ENCODE peak calls at places on chromosomes 11 and 22, in seven cellular contexts. T is upper lobe of right lung; B is NCI-H345; V is stimulated activated CD4-positive, alpha-beta T cell treated with anti-CD3 and anti-CD28 coated beads, Interleukin-15, amount 100 ng/mL, for 48 hours; Q is neural crest cell; M is fibroblast of lung; H is astrocyte. R is an unnamed sample.

GRCh38 chr11:48006301-48006992 is 26.1 kb downstream of the PTPRJ start:
- DNase-seq in T (no peak), B (no peak), Q (no peak), V (peak), H (peak), M (peak), R (peak)

GRCh38 chr11:85665756-85666155 is 827 bp upstream of the CREBZF start:
- DNase-seq in T (no peak), B (no peak), H (peak), V (no peak), Q (no peak), M (peak), R (no peak)

GRCh38 chr11:103936059-103936458 is 100.4 kb upstream of the DDI1 start:
- DNase-seq in Q (no peak), V (no peak), T (no peak), H (peak), M (peak), B (no peak), R (no peak)

GRCh38 chr22:43481528-43482309 is 69.9 kb downstream of the MPPED1 start:
- DNase-seq in M (no peak), Q (no peak), H (no peak), B (peak), V (no peak), T (no peak), R (no peak)

GRCh38 chr11:38384568-38384967 is 1786.5 kb upstream of the RAG2 start:
- DNase-seq in Q (no peak), T (no peak), M (peak), H (peak), V (no peak), B (no peak), R (no peak)

GRCh38 chr11:6249822-6250555 is 9.6 kb upstream of the CCKBR start:
- DNase-seq in H (peak), T (peak), B (no peak), M (peak), Q (no peak), V (no peak), R (no peak)

GRCh38 chr11:73152861-73153483 is 10.9 kb upstream of the FCHSD2 start:
- DNase-seq in V (peak), B (no peak), Q (no peak), M (no peak), T (no peak), H (no peak), R (no peak)

GRCh38 chr11:75879737-75880136 is 64.7 kb downstream of the UVRAG start:
- DNase-seq in B (no peak), T (no peak), V (no peak), Q (no peak), H (no peak), M (no peak), R (no peak)

GRCh38 chr22:24894220-24894975 is 52.1 kb downstream of the LHFPL7 start:
- DNase-seq in H (peak), M (peak), T (peak), B (peak), Q (no peak), V (no peak), R (peak)

GRCh38 chr22:37985751-37986281 is 1.5 kb upstream of the SOX10 start:
- DNase-seq in B (no peak), Q (no peak), V (no peak), H (no peak), T (no peak), M (no peak), R (no peak)

GRCh38 chr11:115208808-115209259 is 295.4 kb downstream of the CADM1 start:
- DNase-seq in M (no peak), Q (no peak), V (no peak), H (no peak), B (no peak), T (no peak), R (no peak)

GRCh38 chr11:13465909-13466371 is 2.9 kb upstream of the BTBD10 start:
- DNase-seq in T (no peak), Q (no peak), H (peak), M (peak), B (peak), V (no peak), R (peak)

GRCh38 chr11:67031791-67032561 is 9.0 kb downstream of the SYT12 start:
- DNase-seq in M (peak), H (peak), T (no peak), B (no peak), V (no peak), Q (no peak), R (no peak)

GRCh38 chr11:129457321-129457720 is 81.7 kb downstream of the BARX2 start:
- DNase-seq in Q (no peak), B (peak), H (no peak), T (no peak), V (no peak), M (no peak), R (no peak)

GRCh38 chr11:121253951-121254350 is 38.6 kb upstream of the SC5D start:
- DNase-seq in V (no peak), H (no peak), M (no peak), T (no peak), Q (no peak), B (no peak), R (no peak)

GRCh38 chr22:49403102-49403501 is 424.6 kb downstream of the BRD1 start:
- DNase-seq in V (no peak), Q (no peak), M (no peak), T (no peak), H (no peak), B (no peak), R (no peak)

GRCh38 chr11:47607380-47607779 is 13.2 kb upstream of the C1QTNF4 start:
- DNase-seq in Q (no peak), H (peak), V (no peak), T (no peak), B (no peak), M (peak), R (no peak)

GRCh38 chr11:2445107-2445947 is 519 bp downstream of the KCNQ1 start:
- DNase-seq in M (no peak), B (no peak), H (no peak), Q (no peak), T (peak), V (no peak), R (no peak)

GRCh38 chr11:41720761-41721160 is 261.3 kb upstream of the LRRC4C start:
- DNase-seq in Q (no peak), V (no peak), B (no peak), M (no peak), H (no peak), T (no peak), R (no peak)

GRCh38 chr11:110296226-110297081 is at the start of gene RDX:
- DNase-seq in T (peak), B (peak), M (peak), V (peak), Q (peak), H (peak), R (peak)

GRCh38 chr11:102637731-102638130 is 12.6 kb upstream of the MMP20 start:
- DNase-seq in M (no peak), V (no peak), B (no peak), H (no peak), Q (no peak), T (no peak), R (no peak)

GRCh38 chr11:8342821-8343681 is 79.4 kb upstream of the LMO1 start:
- DNase-seq in V (no peak), M (no peak), Q (no peak), B (no peak), T (no peak), H (no peak), R (no peak)

GRCh38 chr11:77457340-77457739 is 16.6 kb downstream of the PAK1 start:
- DNase-seq in H (no peak), T (no peak), V (no peak), B (no peak), Q (no peak), M (no peak), R (no peak)

GRCh38 chr11:92986585-92986984 is 17.1 kb downstream of the MTNR1B start:
- DNase-seq in Q (no peak), H (no peak), B (no peak), T (no peak), V (no peak), M (no peak), R (no peak)

GRCh38 chr11:26928636-26929035 is 65.3 kb upstream of the FIBIN start:
- DNase-seq in H (no peak), M (no peak), Q (no peak), V (no peak), B (no peak), T (no peak), R (no peak)

GRCh38 chr22:19111140-19111539 is 11.1 kb downstream of the DGCR2 start:
- DNase-seq in V (no peak), Q (no peak), B (no peak), H (no peak), T (peak), M (no peak), R (no peak)

GRCh38 chr11:64620286-64620962 is 29.4 kb downstream of the SLC22A12 start:
- DNase-seq in V (no peak), T (no peak), B (no peak), M (no peak), H (no peak), Q (peak), R (peak)

R was measured in NCI-H1092 treated with DMSO at 0.1 percent for 48 hours.